ENCODE peak calls at places on chromosome 9, in ten cellular contexts. I, Y, B, E, U, C, L, O, G and J are unnamed samples. For H3K4me1, the result is how much of the 10 kb centered on the place peaks cover.

GRCh38 chr9:97638666-97639065 is 5.0 kb downstream of the NCBP1 start:
- DNase-seq in C (peak), E (no peak), O (no peak), U (no peak), B (no peak), L (no peak), I (no peak), Y (no peak), G (no peak), J (no peak)

GRCh38 chr9:129081388-129081889 is 528 bp downstream of the DOLPP1 start:
- DNase-seq in Y (no peak), C (no peak), B (peak), I (no peak), G (no peak), O (no peak), U (no peak), E (no peak), L (no peak), J (no peak)

GRCh38 chr9:98944130-98945074 is 695 bp downstream of the COL15A1 start:
- DNase-seq in C (no peak), U (no peak), I (peak), B (no peak), G (peak), Y (no peak), O (no peak), L (no peak), E (no peak), J (peak)

GRCh38 chr9:34171753-34172535 is 6.9 kb upstream of the UBAP1 start:
- DNase-seq in L (peak), U (no peak), I (no peak), C (no peak), B (peak), E (no peak), O (peak), Y (no peak), G (no peak), J (no peak)

GRCh38 chr9:112569186-112569585 is 82.6 kb downstream of the KIAA1958 start:
- DNase-seq in O (no peak), U (no peak), Y (no peak), I (no peak), E (no peak), B (no peak), C (no peak), L (no peak), G (no peak), J (no peak)

GRCh38 chr9:127976498-127976897 is 4.3 kb downstream of the EEIG1 start:
- DNase-seq in U (peak), G (no peak), C (no peak), L (no peak), I (no peak), Y (no peak), B (no peak), E (no peak), O (peak), J (peak)

GRCh38 chr9:93224591-93224990 is 40.7 kb downstream of the WNK2 start:
- DNase-seq in G (no peak), O (no peak), L (no peak), C (peak), E (no peak), Y (no peak), I (no peak), B (no peak), U (no peak), J (no peak)

GRCh38 chr9:136722969-136723356 is 10.6 kb downstream of the DIPK1B start:
- DNase-seq in U (no peak), L (no peak), C (peak), E (no peak), B (no peak), Y (no peak), I (no peak), O (no peak), G (no peak), J (no peak)

GRCh38 chr9:2802494-2802921 is 41.4 kb downstream of the PUM3 start:
- DNase-seq in Y (no peak), U (no peak), I (no peak), G (no peak), O (no peak), E (no peak), C (peak), L (no peak), B (no peak), J (no peak)

DNA sequence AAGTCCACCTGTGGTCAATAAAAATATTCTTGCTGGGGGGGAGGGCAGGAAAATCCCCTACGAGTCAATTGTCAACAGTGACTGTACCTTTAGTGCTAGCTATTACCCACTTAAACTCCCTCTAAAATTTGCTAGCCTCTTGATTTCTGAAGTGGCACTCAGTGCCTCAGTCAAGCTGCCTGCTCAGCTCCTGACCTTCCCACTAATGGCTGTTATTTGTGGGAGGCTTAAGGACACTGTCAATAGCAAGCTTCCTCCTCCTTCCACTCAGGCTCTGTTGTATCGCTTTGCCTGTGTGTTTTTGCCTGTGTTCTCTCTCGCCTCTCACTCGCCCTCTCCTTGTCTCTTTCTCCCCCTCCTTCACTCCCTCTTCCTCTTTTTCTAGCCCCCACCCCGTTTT is 140.8 kb downstream of the BNC2 start:
- DNase-seq in L (no peak), U (no peak), E (no peak), G (no peak), Y (no peak), O (no peak), C (no peak), B (no peak), I (no peak), J (no peak)
- H3K4me1 ChIP-seq in L (under half), U (half or more), E (under half), G (under half), Y (under half), O (under half), C (under half), B (under half), I (half or more), J (under half)

GRCh38 chr9:27157086-27157485 is 48.1 kb downstream of the TEK start:
- DNase-seq in E (no peak), Y (no peak), L (no peak), G (no peak), C (peak), O (no peak), U (no peak), I (no peak), B (no peak), J (no peak)

GRCh38 chr9:27152398-27152715 is 43.3 kb downstream of the TEK start:
- DNase-seq in G (no peak), I (no peak), C (no peak), L (no peak), B (no peak), Y (no peak), O (no peak), U (no peak), E (no peak), J (no peak)

GRCh38 chr9:27151693-27152397 is 42.8 kb downstream of the TEK start:
- DNase-seq in G (no peak), E (no peak), U (no peak), B (no peak), I (no peak), O (no peak), L (no peak), Y (no peak), C (peak), J (no peak)

GRCh38 chr9:27157736-27158135 is 48.7 kb downstream of the TEK start:
- DNase-seq in L (no peak), G (no peak), I (no peak), B (no peak), Y (no peak), E (no peak), O (no peak), C (no peak), U (no peak), J (no peak)

GRCh38 chr9:27154923-27155322 is 45.9 kb downstream of the TEK start:
- DNase-seq in E (no peak), G (no peak), C (peak), B (no peak), O (no peak), Y (no peak), L (no peak), U (no peak), I (no peak), J (no peak)
- H3K27ac ChIP-seq in E (no peak), G (peak), C (no peak), B (no peak), O (no peak), Y (peak), L (no peak), U (no peak), I (peak), J (no peak)

GRCh38 chr9:121358747-121359146 is 11.3 kb downstream of the STOM start:
- DNase-seq in U (no peak), B (no peak), G (no peak), L (no peak), Y (no peak), E (no peak), I (no peak), O (peak), C (no peak), J (no peak)

GRCh38 chr9:121359358-121360294 is 10.4 kb downstream of the STOM start:
- DNase-seq in O (no peak), E (no peak), Y (no peak), B (no peak), L (no peak), U (no peak), G (no peak), C (no peak), I (no peak), J (no peak)

GRCh38 chr9:121363586-121363961 is 6.5 kb downstream of the STOM start:
- DNase-seq in G (no peak), E (no peak), I (no peak), U (no peak), B (no peak), Y (no peak), C (no peak), L (no peak), O (no peak), J (no peak)

GRCh38 chr9:121362813-121363585 is 7.1 kb downstream of the STOM start:
- DNase-seq in L (no peak), G (no peak), U (no peak), E (no peak), Y (no peak), B (no peak), C (peak), I (no peak), O (no peak), J (no peak)

DNA sequence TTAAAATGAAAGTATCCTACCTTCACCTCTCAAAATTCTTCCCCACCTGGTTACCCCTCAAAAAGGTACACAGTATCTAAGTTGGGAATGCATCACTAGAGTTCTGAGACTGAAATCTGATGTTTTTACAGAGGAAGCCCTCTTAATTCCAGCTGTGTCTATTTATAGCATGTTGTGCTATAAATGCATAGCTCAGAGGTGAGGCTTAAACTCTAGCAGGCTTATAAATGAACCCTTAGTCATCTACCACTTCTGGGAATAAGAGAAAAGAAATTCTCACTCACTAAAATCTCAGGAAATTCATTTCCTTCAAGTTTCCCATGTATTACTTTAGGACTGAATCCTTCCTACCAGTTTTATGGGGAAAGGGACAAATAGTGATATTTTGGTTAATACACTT is 9.1 kb downstream of the STOM start:
- DNase-seq in G (no peak), B (no peak), L (no peak), O (no peak), C (peak), Y (no peak), I (no peak), E (no peak), U (no peak), J (no peak)
- H3K4me3 ChIP-seq in G (no peak), B (no peak), L (no peak), O (no peak), C (no peak), Y (no peak), I (no peak), E (peak), U (no peak), J (no peak)

GRCh38 chr9:91530829-91531228 is 107.2 kb upstream of the NFIL3 start:
- DNase-seq in B (no peak), O (no peak), L (no peak), Y (no peak), C (no peak), G (no peak), U (no peak), I (no peak), E (no peak), J (no peak)

GRCh38 chr9:91534374-91534773 is 110.7 kb upstream of the NFIL3 start:
- DNase-seq in B (no peak), C (peak), G (no peak), Y (no peak), U (no peak), I (no peak), E (no peak), L (no peak), O (no peak), J (no peak)

GRCh38 chr9:91532325-91532724 is 108.7 kb upstream of the NFIL3 start:
- DNase-seq in C (peak), B (no peak), O (no peak), Y (no peak), L (no peak), E (no peak), G (no peak), I (no peak), U (no peak), J (no peak)

GRCh38 chr9:91536211-91536691 is 112.6 kb upstream of the NFIL3 start:
- DNase-seq in G (no peak), O (no peak), C (peak), B (no peak), I (no peak), L (no peak), U (no peak), Y (no peak), E (no peak), J (no peak)

GRCh38 chr9:91533382-91533781 is 109.8 kb upstream of the NFIL3 start:
- DNase-seq in E (no peak), G (no peak), I (no peak), Y (no peak), U (no peak), O (no peak), B (no peak), L (no peak), C (peak), J (no peak)
- H3K4me1 ChIP-seq in E (under half), G (under half), I (under half), Y (under half), U (under half), O (under half), B (under half), L (under half), C (half or more), J (under half)